ENCODE peak calls at places on chromosomes 12 and 14, in five cellular contexts. F is CD8-positive, alpha-beta T cell; T is gastrocnemius medialis; G is endodermal cell; I is body of pancreas. O is an unnamed sample.

GRCh38 chr12:53213348-53213747 is 6.3 kb upstream of the ITGB7 start:
- DNase-seq in F (peak; percentile 59), T (peak; percentile 74), G (peak; percentile 98), I (peak; percentile 84), O (no peak)

GRCh38 chr12:12441891-12442461 is 85.1 kb downstream of the BORCS5 start:
- DNase-seq in F (peak; percentile 38), T (no peak), G (no peak), I (no peak), O (no peak)

GRCh38 chr14:21987937-21988336 is 314.3 kb upstream of the OR4E1 start:
- DNase-seq in F (no peak), T (no peak), G (peak; percentile 68), I (peak; percentile 8), O (no peak)

GRCh38 chr12:102526701-102527100 is 46.3 kb upstream of the IGF1 start:
- DNase-seq in F (no peak), T (no peak), G (no peak), I (no peak), O (no peak)

GRCh38 chr14:94625353-94625635 is 13.1 kb downstream of the SERPINA3 start:
- DNase-seq in F (no peak), T (no peak), G (no peak), I (no peak), O (no peak)

GRCh38 chr12:104387190-104387589 is 69.6 kb upstream of the CHST11 start:
- DNase-seq in F (no peak), T (no peak), G (no peak), I (no peak), O (no peak)

GRCh38 chr12:124740691-124741137 is 123.0 kb downstream of the SCARB1 start:
- DNase-seq in F (no peak), T (peak; percentile 64), G (peak; percentile 78), I (no peak), O (no peak)

GRCh38 chr12:117579939-117580717 is 218.7 kb upstream of the NOS1 start:
- DNase-seq in F (no peak), T (no peak), G (no peak), I (no peak), O (no peak)

GRCh38 chr14:91573894-91574837 is 64.1 kb upstream of the PPP4R3A start:
- DNase-seq in F (peak; percentile 19), T (no peak), G (peak; percentile 77), I (peak; percentile 57), O (peak; percentile 16)

GRCh38 chr12:52252728-52253328 is 19.8 kb downstream of the KRT7 start:
- DNase-seq in F (no peak), T (peak; percentile 1), G (no peak), I (no peak), O (no peak)

GRCh38 chr12:100460702-100461101 is 13.0 kb upstream of the NR1H4 start:
- DNase-seq in F (no peak), T (no peak), G (no peak), I (no peak), O (no peak)

GRCh38 chr12:57158665-57159064 is 11.2 kb upstream of the LRP1-AS start:
- DNase-seq in F (no peak), T (no peak), G (no peak), I (no peak), O (no peak)

GRCh38 chr12:27112891-27113290 is 30.5 kb upstream of the C12orf71 start:
- DNase-seq in F (no peak), T (no peak), G (no peak), I (no peak), O (no peak)

GRCh38 chr12:6821674-6822433 is at the start of gene GPR162:
- DNase-seq in F (no peak), T (no peak), G (peak; percentile 95), I (peak; percentile 51), O (no peak)

GRCh38 chr14:64704145-64704742 is at the start of gene PLEKHG3:
- DNase-seq in F (no peak), T (no peak), G (peak; percentile 94), I (peak; percentile 89), O (no peak)

GRCh38 chr14:96047101-96047500 is 7.9 kb downstream of the C14orf132 start:
- DNase-seq in F (no peak), T (no peak), G (no peak), I (no peak), O (no peak)

GRCh38 chr12:114683709-114684097 is 272 bp downstream of the TBX3 start:
- DNase-seq in F (no peak), T (no peak), G (no peak), I (no peak), O (no peak)
- H3K4me3 ChIP-seq in F (peak overlapping the region; percentile 44), T (peak overlapping the region; percentile 65), G (peak overlapping the region; percentile 95), I (peak overlapping the region; percentile 13), O (peak overlapping the region; percentile 78)

DNA sequence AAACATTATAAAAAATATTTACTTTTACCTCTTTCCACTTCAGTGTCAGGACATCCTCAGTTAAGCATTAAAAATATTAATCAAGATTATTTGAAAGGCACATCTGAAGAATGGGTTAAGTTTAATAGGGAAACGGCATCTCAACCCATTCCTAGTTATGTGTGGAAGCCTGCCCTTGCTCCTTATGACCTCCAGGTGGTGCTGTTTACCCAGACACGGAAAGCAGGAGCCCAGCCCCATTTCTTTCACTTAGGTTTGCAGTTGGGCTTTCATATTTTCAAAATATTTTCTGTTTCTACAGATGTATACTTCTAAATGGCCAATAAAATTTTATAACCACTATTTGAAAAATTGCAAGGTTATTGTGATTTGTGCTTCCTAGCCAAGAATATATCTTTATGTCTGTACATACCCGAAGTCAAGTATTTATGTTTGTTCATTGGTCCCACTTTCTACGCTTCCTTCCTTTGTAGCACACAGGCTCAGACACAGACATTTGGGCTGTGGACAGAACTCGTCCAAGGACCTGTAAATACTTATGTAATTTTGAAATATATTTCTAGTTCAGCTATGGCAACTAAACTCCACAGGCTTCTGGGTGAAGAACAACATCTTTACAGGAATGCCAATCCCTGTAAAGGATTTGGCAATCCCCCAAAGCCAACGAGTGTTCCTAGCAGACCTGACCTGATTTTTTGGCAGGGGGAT is 247.1 kb downstream of the AKAP6 start:
- DNase-seq in F (no peak), T (peak; percentile 35), G (peak; percentile 60), I (peak; percentile 65), O (no peak)
- H3K4me3 ChIP-seq in F (no peak overlapping the region), T (no peak overlapping the region), G (no peak overlapping the region), I (no peak overlapping the region), O (no peak overlapping the region)

DNA sequence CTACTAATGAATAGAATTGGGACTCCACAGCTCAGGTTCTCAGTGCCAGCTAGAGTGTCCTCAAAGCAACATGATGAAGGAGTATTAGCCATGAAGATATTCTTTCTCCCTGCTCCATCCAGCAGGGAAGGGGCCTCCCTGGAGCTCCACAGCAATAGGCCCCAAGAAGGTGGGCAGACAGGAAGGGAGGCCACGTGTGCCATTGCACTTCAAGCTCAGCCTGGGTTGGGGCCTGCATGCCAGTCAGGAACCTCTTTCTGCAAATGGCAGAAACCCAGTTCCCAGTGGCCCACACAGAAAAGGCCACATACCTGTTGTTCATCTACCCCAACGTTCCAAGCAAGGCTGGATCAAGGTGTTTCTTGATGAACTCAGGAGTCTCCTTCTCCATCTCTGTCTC is 357.5 kb upstream of the SFSWAP start:
- DNase-seq in F (no peak), T (no peak), G (no peak), I (no peak), O (no peak)
- H3K4me3 ChIP-seq in F (no peak overlapping the region), T (no peak overlapping the region), G (no peak overlapping the region), I (no peak overlapping the region), O (no peak overlapping the region)

GRCh38 chr12:51049525-51049924 is 1.4 kb downstream of the LETMD1 start:
- DNase-seq in F (no peak), T (no peak), G (no peak), I (no peak), O (no peak)
- H3K4me3 ChIP-seq in F (no peak overlapping the region), T (peak overlapping the region; percentile 95), G (peak overlapping the region; percentile 93), I (no peak overlapping the region), O (no peak overlapping the region)

GRCh38 chr12:126905752-126906151 is 1361.2 kb upstream of the TMEM132C start:
- DNase-seq in F (no peak), T (no peak), G (no peak), I (no peak), O (no peak)

GRCh38 chr12:126910570-126910969 is 1356.4 kb upstream of the TMEM132C start:
- DNase-seq in F (no peak), T (no peak), G (no peak), I (no peak), O (no peak)

GRCh38 chr12:126912111-126912510 is 1354.9 kb upstream of the TMEM132C start:
- DNase-seq in F (no peak), T (no peak), G (no peak), I (no peak), O (no peak)

GRCh38 chr12:126907900-126908764 is 1358.8 kb upstream of the TMEM132C start:
- DNase-seq in F (no peak), T (no peak), G (no peak), I (no peak), O (no peak)

GRCh38 chr12:126908765-126909142 is 1358.2 kb upstream of the TMEM132C start:
- DNase-seq in F (no peak), T (no peak), G (no peak), I (no peak), O (no peak)
- H3K4me3 ChIP-seq in F (no peak overlapping the region), T (no peak overlapping the region), G (no peak overlapping the region), I (no peak overlapping the region), O (no peak overlapping the region)

GRCh38 chr12:51225800-51226199 is 7.9 kb upstream of the POU6F1 start:
- DNase-seq in F (no peak), T (no peak), G (no peak), I (no peak), O (no peak)

GRCh38 chr12:51219345-51219744 is 1.5 kb upstream of the POU6F1 start:
- DNase-seq in F (no peak), T (no peak), G (no peak), I (no peak), O (no peak)

GRCh38 chr12:51218607-51219161 is 822 bp upstream of the POU6F1 start:
- DNase-seq in F (no peak), T (peak; percentile 26), G (peak; percentile 83), I (peak; percentile 82), O (no peak)

GRCh38 chr12:51224625-51225024 is 6.8 kb upstream of the POU6F1 start:
- DNase-seq in F (no peak), T (no peak), G (no peak), I (no peak), O (no peak)

GRCh38 chr12:51222461-51222860 is 4.6 kb upstream of the POU6F1 start:
- DNase-seq in F (no peak), T (no peak), G (no peak), I (peak; percentile 32), O (no peak)
- H3K4me3 ChIP-seq in F (no peak overlapping the region), T (no peak overlapping the region), G (no peak overlapping the region), I (no peak overlapping the region), O (no peak overlapping the region)